ENCODE peak calls at places on chromosomes 1 and 21, in five cellular contexts. One of them, this sample, is unnamed.

GRCh38 chr1:212722270-212722945 is 22.8 kb upstream of the BATF3 start:
- DNase-seq in H1: no peak
- DNase-seq in HCT116: no peak
- DNase-seq in IMR-90: no peak
- DNase-seq in K562: no peak
- DNase-seq in this sample: no peak

GRCh38 chr1:88488277-88488676 is 195.8 kb upstream of the PKN2 start:
- DNase-seq in H1: no peak
- DNase-seq in HCT116: no peak
- DNase-seq in K562: no peak
- DNase-seq in IMR-90: peak
- DNase-seq in this sample: no peak

GRCh38 chr1:2046225-2046917 is 3.8 kb upstream of the PRKCZ start:
- DNase-seq in K562: peak
- DNase-seq in HCT116: peak
- DNase-seq in H1: peak
- DNase-seq in IMR-90: no peak
- DNase-seq in this sample: peak

GRCh38 chr1:225653463-225654276 is 747 bp upstream of the ENAH start:
- DNase-seq in IMR-90: peak
- DNase-seq in H1: no peak
- DNase-seq in HCT116: no peak
- DNase-seq in K562: no peak
- DNase-seq in this sample: peak

GRCh38 chr1:200379431-200379755 is 30.4 kb downstream of the ZNF281 start:
- DNase-seq in HCT116: no peak
- DNase-seq in K562: no peak
- DNase-seq in H1: no peak
- DNase-seq in IMR-90: peak
- DNase-seq in this sample: peak

GRCh38 chr1:109115685-109116084 is 1.8 kb downstream of the ELAPOR1 start:
- DNase-seq in HCT116: no peak
- DNase-seq in H1: no peak
- DNase-seq in K562: peak
- DNase-seq in IMR-90: no peak
- DNase-seq in this sample: no peak

GRCh38 chr21:33899199-33899598 is 16.4 kb downstream of the ATP5PO start:
- DNase-seq in H1: no peak
- DNase-seq in K562: no peak
- DNase-seq in IMR-90: peak
- DNase-seq in HCT116: no peak
- DNase-seq in this sample: no peak

GRCh38 chr1:85864727-85865126 is 156.5 kb upstream of the ZNHIT6 start:
- DNase-seq in HCT116: no peak
- DNase-seq in K562: no peak
- DNase-seq in H1: no peak
- DNase-seq in IMR-90: peak
- DNase-seq in this sample: no peak

GRCh38 chr1:247487057-247487456 is 29.2 kb upstream of the OR2B11 start:
- DNase-seq in HCT116: peak
- DNase-seq in IMR-90: peak
- DNase-seq in H1: no peak
- DNase-seq in K562: peak
- DNase-seq in this sample: peak

GRCh38 chr1:78619803-78620579 is at the start of gene IFI44L:
- DNase-seq in K562: no peak
- DNase-seq in H1: no peak
- DNase-seq in IMR-90: peak
- DNase-seq in HCT116: no peak
- DNase-seq in this sample: no peak

GRCh38 chr1:115283249-115283648 is 54.8 kb downstream of the NGF start:
- DNase-seq in K562: no peak
- DNase-seq in HCT116: no peak
- DNase-seq in H1: no peak
- DNase-seq in IMR-90: no peak
- DNase-seq in this sample: no peak

GRCh38 chr1:230429072-230429735 is 3.1 kb upstream of the PGBD5 start:
- DNase-seq in K562: no peak
- DNase-seq in HCT116: no peak
- DNase-seq in H1: no peak
- DNase-seq in IMR-90: no peak
- DNase-seq in this sample: no peak

GRCh38 chr1:5725855-5726585 is 266.2 kb downstream of the NPHP4 start:
- DNase-seq in IMR-90: no peak
- DNase-seq in HCT116: no peak
- DNase-seq in H1: no peak
- DNase-seq in K562: no peak
- DNase-seq in this sample: no peak

GRCh38 chr1:243496173-243496553 is 240.3 kb downstream of the SDCCAG8 start:
- DNase-seq in K562: no peak
- DNase-seq in HCT116: no peak
- DNase-seq in H1: no peak
- DNase-seq in IMR-90: no peak
- DNase-seq in this sample: no peak

GRCh38 chr1:32273389-32274208 is 18.3 kb upstream of the HDAC1 start:
- DNase-seq in IMR-90: peak
- DNase-seq in H1: peak
- DNase-seq in K562: peak
- DNase-seq in HCT116: no peak
- DNase-seq in this sample: no peak

GRCh38 chr1:78035121-78035520 is 10.6 kb upstream of the GIPC2 start:
- DNase-seq in H1: no peak
- DNase-seq in IMR-90: peak
- DNase-seq in HCT116: no peak
- DNase-seq in K562: no peak
- DNase-seq in this sample: no peak

GRCh38 chr1:174358786-174359453 is 88.8 kb upstream of the GPR52 start:
- DNase-seq in K562: peak
- DNase-seq in IMR-90: no peak
- DNase-seq in H1: no peak
- DNase-seq in HCT116: no peak
- DNase-seq in this sample: no peak

DNA sequence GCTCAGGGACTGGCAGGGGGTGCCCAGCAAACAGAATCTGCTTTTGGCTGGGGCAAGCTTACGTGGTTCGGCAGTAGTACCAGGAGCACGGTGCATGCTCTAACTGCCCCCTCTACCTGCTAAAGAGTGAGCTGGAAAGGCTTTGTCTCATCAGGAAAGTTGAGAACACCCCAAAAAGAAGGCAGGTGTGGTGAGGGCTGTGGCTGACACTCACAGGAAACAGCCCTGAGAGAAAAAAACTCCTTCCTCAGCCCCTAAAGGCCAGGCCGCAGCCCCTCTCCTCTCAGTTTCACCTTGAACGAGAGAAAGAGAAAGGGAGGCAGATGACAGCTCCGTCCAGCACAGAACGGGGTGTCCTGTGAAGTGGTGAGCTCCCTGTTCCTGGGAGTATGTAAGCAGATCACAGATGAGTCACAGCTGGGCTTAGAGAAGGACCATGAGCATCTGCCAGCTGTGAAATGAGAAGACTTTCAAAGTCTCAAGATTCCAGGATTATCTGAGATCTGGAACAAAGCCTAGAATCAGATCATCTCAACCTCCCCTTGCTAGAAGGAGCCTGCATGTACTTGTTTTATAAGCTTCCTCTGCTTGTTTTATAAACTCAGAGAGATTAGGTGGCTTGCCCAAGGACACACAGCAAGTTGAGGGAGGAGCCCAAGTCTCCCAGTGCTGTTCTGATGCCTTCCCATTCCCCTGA is 13.4 kb downstream of the LAPTM5 start:
- DNase-seq in H1: no peak
- DNase-seq in HCT116: no peak
- DNase-seq in IMR-90: peak
- DNase-seq in K562: no peak
- DNase-seq in this sample: no peak
- TF ChIP-seq RAD21 in H1: no peak
- TF ChIP-seq RAD21 in HCT116: no peak
- TF ChIP-seq RAD21 in IMR-90: no peak
- TF ChIP-seq RAD21 in K562: no peak
- TF ChIP-seq RAD21 in this sample: no peak

DNA sequence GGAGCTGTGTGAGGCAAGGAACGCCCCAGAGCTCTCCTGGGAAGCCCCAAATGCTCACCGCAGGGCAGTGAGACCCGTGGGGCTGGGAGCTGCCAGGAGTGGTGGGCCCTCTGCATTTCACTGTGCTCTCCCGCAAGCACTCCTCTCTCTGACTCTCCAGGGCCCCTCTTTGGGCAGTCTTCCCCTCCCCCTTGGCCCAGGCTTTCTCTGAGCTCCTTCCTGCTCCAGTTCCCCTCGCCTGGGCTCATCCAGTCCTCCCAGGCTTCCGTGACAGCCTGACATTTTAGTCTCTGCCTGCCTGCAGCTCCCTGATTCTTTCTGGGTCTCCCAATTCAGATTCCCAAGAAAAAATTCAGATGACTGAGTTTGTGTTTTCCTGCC is 2.2 kb upstream of the CA6 start:
- DNase-seq in HCT116: no peak
- DNase-seq in K562: no peak
- DNase-seq in H1: no peak
- DNase-seq in IMR-90: no peak
- DNase-seq in this sample: no peak
- TF ChIP-seq RAD21 in HCT116: no peak
- TF ChIP-seq RAD21 in K562: no peak
- TF ChIP-seq RAD21 in H1: no peak
- TF ChIP-seq RAD21 in IMR-90: no peak
- TF ChIP-seq RAD21 in this sample: no peak

GRCh38 chr1:97334454-97334853 is 586.4 kb downstream of the DPYD start:
- DNase-seq in K562: no peak
- DNase-seq in H1: no peak
- DNase-seq in HCT116: no peak
- DNase-seq in IMR-90: peak
- DNase-seq in this sample: no peak
- TF ChIP-seq RAD21 in K562: no peak
- TF ChIP-seq RAD21 in H1: no peak
- TF ChIP-seq RAD21 in HCT116: no peak
- TF ChIP-seq RAD21 in IMR-90: no peak
- TF ChIP-seq RAD21 in this sample: no peak

DNA sequence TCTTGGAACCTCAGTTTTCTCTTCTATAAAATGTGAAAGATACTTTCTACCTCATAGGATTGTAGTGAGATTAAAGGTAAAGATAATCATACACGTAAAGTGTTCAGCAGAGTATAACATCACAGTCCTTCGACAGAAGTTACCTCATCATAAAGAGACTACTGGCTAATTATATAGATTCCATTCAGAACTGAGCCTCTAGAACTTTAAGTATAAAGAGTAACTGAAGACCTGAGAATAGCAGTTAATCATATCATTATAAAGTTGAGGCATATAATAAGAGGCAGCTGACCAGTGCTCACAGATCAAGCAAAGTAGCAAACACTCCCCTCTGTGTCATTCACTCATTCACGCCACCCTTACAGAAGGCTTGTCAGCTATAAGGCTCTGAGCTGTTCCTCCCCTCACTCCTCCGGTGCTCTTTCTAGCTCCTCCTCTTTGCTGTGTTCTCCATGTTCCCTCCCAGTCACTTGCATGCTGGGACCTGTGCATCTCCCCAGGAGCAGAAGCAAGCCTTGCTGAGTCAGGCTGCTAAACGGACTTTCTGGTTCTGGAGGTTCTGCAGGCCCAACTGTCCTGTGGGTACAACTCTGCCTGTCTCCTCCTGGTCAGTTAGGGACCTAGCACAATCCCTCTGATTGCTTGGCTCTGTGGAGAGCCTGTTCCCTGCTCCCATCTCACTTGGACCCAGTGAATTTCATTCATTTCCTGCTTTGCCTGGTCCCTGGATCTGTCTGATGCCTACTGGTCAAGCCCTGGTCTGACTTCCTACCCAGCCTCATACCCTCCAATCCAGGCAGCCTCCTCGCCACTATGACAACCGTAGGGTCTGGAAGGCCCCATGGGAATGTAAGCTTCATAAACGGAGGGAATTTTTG is 28.3 kb upstream of the LY9 start:
- DNase-seq in HCT116: no peak
- DNase-seq in K562: no peak
- DNase-seq in IMR-90: no peak
- DNase-seq in H1: no peak
- DNase-seq in this sample: no peak
- TF ChIP-seq RAD21 in HCT116: no peak
- TF ChIP-seq RAD21 in K562: no peak
- TF ChIP-seq RAD21 in IMR-90: no peak
- TF ChIP-seq RAD21 in H1: no peak
- TF ChIP-seq RAD21 in this sample: no peak

This sample was measured in A549.